ENCODE peak calls at places on chromosomes 7 and 10, in eight cellular contexts. R is breast epithelium; I is activated CD4-positive, CD25-positive, alpha-beta regulatory T cell; K is dermis blood vessel endothelial cell; H is LoVo; B is foreskin fibroblast; E is cardiac muscle cell; N is fibroblast of pulmonary artery. D is an unnamed sample.

GRCh38 chr7:87225696-87226095 is 6.2 kb upstream of the TMEM243 start:
- DNase-seq in R (no peak), I (no peak), K (peak; percentile 11), H (peak; percentile 8), B (peak; percentile 73), E (no peak), N (peak; percentile 16), D (peak; percentile 35)

GRCh38 chr10:30755474-30755873 is 125.9 kb upstream of the LYZL2 start:
- DNase-seq in R (no peak), I (no peak), K (no peak), H (no peak), B (peak; percentile 93), E (no peak), N (no peak), D (no peak)

GRCh38 chr7:4037877-4038276 is 644.2 kb upstream of the FOXK1 start:
- DNase-seq in R (no peak), I (no peak), K (no peak), H (no peak), B (no peak), E (no peak), N (no peak), D (no peak)

GRCh38 chr7:142614116-142614515 is 135.2 kb upstream of the PRSS1 start:
- DNase-seq in R (no peak), I (no peak), K (no peak), H (no peak), B (peak; percentile 44), E (no peak), N (no peak), D (no peak)

GRCh38 chr10:121804460-121804859 is 123.4 kb downstream of the ATE1 start:
- DNase-seq in R (no peak), I (no peak), K (no peak), H (no peak), B (peak; percentile 71), E (no peak), N (peak; percentile 65), D (peak; percentile 38)

GRCh38 chr10:124403548-124403947 is 15.2 kb downstream of the OAT start:
- DNase-seq in R (no peak), I (no peak), K (peak; percentile 90), H (peak; percentile 53), B (peak; percentile 83), E (peak; percentile 96), N (peak; percentile 88), D (peak; percentile 55)

GRCh38 chr7:123871998-123872867 is 27.3 kb downstream of the HYAL4 start:
- DNase-seq in R (no peak), I (no peak), K (peak; percentile 84), H (peak; percentile 69), B (peak; percentile 48), E (peak; percentile 75), N (peak; percentile 76), D (peak; percentile 10)

GRCh38 chr10:101011517-101012423 is 12.2 kb downstream of the LZTS2 start:
- DNase-seq in R (no peak), I (no peak), K (peak; percentile 45), H (no peak), B (peak; percentile 58), E (peak; percentile 71), N (no peak), D (no peak)

GRCh38 chr7:137146552-137146961 is 197.0 kb downstream of the PTN start:
- DNase-seq in R (no peak), I (no peak), K (no peak), H (no peak), B (peak; percentile 69), E (no peak), N (peak; percentile 56), D (peak; percentile 45)

GRCh38 chr7:29494350-29494749 is 69.3 kb upstream of the PRR15 start:
- DNase-seq in R (no peak), I (no peak), K (no peak), H (no peak), B (peak; percentile 15), E (no peak), N (peak; percentile 91), D (peak; percentile 76)

GRCh38 chr10:77606751-77607150 is 30.9 kb downstream of the KCNMA1 start:
- DNase-seq in R (peak; percentile 68), I (no peak), K (no peak), H (no peak), B (no peak), E (no peak), N (no peak), D (no peak)

GRCh38 chr10:46534828-46535524 is 21.5 kb downstream of the GPRIN2 start:
- DNase-seq in R (peak; percentile 35), I (no peak), K (no peak), H (no peak), B (no peak), E (no peak), N (no peak), D (no peak)

GRCh38 chr10:43263551-43264323 is 3.1 kb downstream of the RASGEF1A start:
- DNase-seq in R (no peak), I (no peak), K (peak; percentile 21), H (no peak), B (no peak), E (no peak), N (no peak), D (no peak)

GRCh38 chr7:88040694-88041093 is 106.6 kb downstream of the ADAM22 start:
- DNase-seq in R (no peak), I (no peak), K (no peak), H (peak; percentile 53), B (peak; percentile 69), E (no peak), N (no peak), D (no peak)

GRCh38 chr7:1010226-1010625 is 27.2 kb downstream of the CYP2W1 start:
- DNase-seq in R (no peak), I (no peak), K (no peak), H (no peak), B (no peak), E (no peak), N (no peak), D (no peak)

GRCh38 chr10:69213601-69214311 is 6.4 kb upstream of the HKDC1 start:
- DNase-seq in R (no peak), I (no peak), K (no peak), H (no peak), B (no peak), E (no peak), N (no peak), D (no peak)

GRCh38 chr7:105890290-105890997 is 14.0 kb upstream of the ATXN7L1 start:
- DNase-seq in R (no peak), I (no peak), K (no peak), H (no peak), B (no peak), E (no peak), N (no peak), D (no peak)

GRCh38 chr10:33897255-33897893 is 562.9 kb upstream of the NRP1 start:
- DNase-seq in R (no peak), I (no peak), K (no peak), H (no peak), B (peak; percentile 39), E (no peak), N (peak; percentile 22), D (no peak)

GRCh38 chr10:126191192-126191591 is 197.1 kb downstream of the ADAM12 start:
- DNase-seq in R (no peak), I (no peak), K (no peak), H (no peak), B (no peak), E (no peak), N (no peak), D (no peak)

GRCh38 chr7:140619101-140619615 is 21.5 kb downstream of the DENND2A start:
- DNase-seq in R (no peak), I (no peak), K (no peak), H (no peak), B (no peak), E (no peak), N (no peak), D (no peak)

GRCh38 chr10:133390597-133391248 is 3.2 kb upstream of the MTG1 start:
- DNase-seq in R (no peak), I (no peak), K (peak; percentile 55), H (no peak), B (no peak), E (no peak), N (no peak), D (no peak)

GRCh38 chr10:74419491-74420466 is 268.8 kb downstream of the ADK start:
- DNase-seq in R (no peak), I (no peak), K (peak; percentile 59), H (no peak), B (peak; percentile 39), E (no peak), N (peak; percentile 30), D (no peak)

GRCh38 chr7:113267271-113267670 is 148.9 kb upstream of the SMIM30 start:
- DNase-seq in R (no peak), I (no peak), K (no peak), H (no peak), B (no peak), E (no peak), N (peak; percentile 14), D (no peak)

GRCh38 chr7:105581066-105581811 is at the start of gene EFCAB10:
- DNase-seq in R (peak; percentile 52), I (peak; percentile 12), K (peak; percentile 68), H (peak; percentile 59), B (peak; percentile 81), E (peak; percentile 95), N (peak; percentile 54), D (no peak)

GRCh38 chr7:28224675-28225074 is 44.1 kb upstream of the JAZF1 start:
- DNase-seq in R (no peak), I (no peak), K (no peak), H (no peak), B (no peak), E (no peak), N (no peak), D (no peak)

GRCh38 chr7:69388462-69389137 is 209.7 kb upstream of the AUTS2 start:
- DNase-seq in R (no peak), I (no peak), K (no peak), H (no peak), B (no peak), E (no peak), N (no peak), D (no peak)

GRCh38 chr7:148800677-148801076 is 83.4 kb downstream of the EZH2 start:
- DNase-seq in R (no peak), I (no peak), K (no peak), H (no peak), B (no peak), E (no peak), N (no peak), D (no peak)

GRCh38 chr10:114064151-114065045 is 20.7 kb downstream of the ADRB1 start:
- DNase-seq in R (no peak), I (no peak), K (no peak), H (no peak), B (no peak), E (peak; percentile 32), N (no peak), D (no peak)

GRCh38 chr7:35694161-35694783 is 663 bp downstream of the HERPUD2 start:
- DNase-seq in R (no peak), I (no peak), K (peak; percentile 50), H (peak; percentile 22), B (peak; percentile 44), E (no peak), N (no peak), D (no peak)

GRCh38 chr10:62081322-62081945 is 179.9 kb downstream of the ARID5B start:
- DNase-seq in R (no peak), I (no peak), K (peak; percentile 58), H (no peak), B (no peak), E (no peak), N (peak; percentile 47), D (no peak)

GRCh38 chr7:114087674-114088539 is 169.1 kb upstream of the PPP1R3A start:
- DNase-seq in R (no peak), I (no peak), K (peak; percentile 15), H (peak; percentile 42), B (peak; percentile 13), E (peak; percentile 15), N (no peak), D (no peak)

GRCh38 chr10:114708717-114709352 is 50.8 kb upstream of the ABLIM1 start:
- DNase-seq in R (no peak), I (no peak), K (peak; percentile 62), H (peak; percentile 77), B (peak; percentile 84), E (no peak), N (peak; percentile 71), D (peak; percentile 67)

GRCh38 chr10:69844698-69845097 is 43.0 kb downstream of the COL13A1 start:
- DNase-seq in R (no peak), I (no peak), K (no peak), H (no peak), B (no peak), E (no peak), N (no peak), D (no peak)

GRCh38 chr10:72260588-72261322 is 13.0 kb upstream of the DDIT4 start:
- DNase-seq in R (peak; percentile 79), I (peak; percentile 62), K (peak; percentile 39), H (peak; percentile 89), B (peak; percentile 95), E (peak; percentile 94), N (peak; percentile 90), D (no peak)